ENCODE peak calls at places on chromosome 10, in nine cellular contexts. E, M, P, O, I, R, A, Y and N are unnamed samples.
A peak's percentile ranks its signal among the peaks of the same experiment; 100 is the strongest.

GRCh38 chr10:123570051-123570897 is 95.9 kb upstream of the GPR26 start:
- DNase-seq in Y (no peak), M (no peak), O (no peak), P (no peak), R (no peak), I (no peak), E (no peak), A (no peak), N (no peak)

GRCh38 chr10:51528527-51528926 is 170.9 kb downstream of the CSTF2T start:
- DNase-seq in P (no peak), I (no peak), M (no peak), R (no peak), Y (no peak), E (no peak), O (no peak), A (no peak), N (no peak)

GRCh38 chr10:26438534-26439269 is 561 bp downstream of the APBB1IP start:
- DNase-seq in R (peak; percentile 25), P (no peak), Y (peak; percentile 48), A (no peak), O (no peak), M (peak; percentile 79), E (peak; percentile 75), I (peak; percentile 15), N (no peak)

GRCh38 chr10:44860811-44861751 is 50.1 kb upstream of the TMEM72 start:
- DNase-seq in R (peak; percentile 68), Y (no peak), M (no peak), I (peak; percentile 98), E (no peak), O (no peak), A (peak; percentile 36), P (no peak), N (no peak)

GRCh38 chr10:110944997-110945396 is 25.6 kb downstream of the SHOC2 start:
- DNase-seq in E (no peak), I (no peak), Y (no peak), A (no peak), R (peak; percentile 93), M (no peak), P (no peak), O (no peak), N (no peak)

GRCh38 chr10:17123062-17123661 is 6.4 kb downstream of the CUBN start:
- DNase-seq in E (no peak), O (no peak), R (peak; percentile 77), Y (no peak), M (no peak), A (no peak), P (no peak), I (peak; percentile 91), N (no peak)

GRCh38 chr10:126235091-126235978 is 152.9 kb downstream of the ADAM12 start:
- DNase-seq in P (peak; percentile 35), A (no peak), O (no peak), I (no peak), E (no peak), M (no peak), R (no peak), Y (no peak), N (no peak)

GRCh38 chr10:103175580-103176285 is 17.3 kb downstream of the NT5C2 start:
- DNase-seq in R (no peak), A (no peak), I (no peak), P (no peak), M (no peak), E (no peak), O (no peak), Y (no peak), N (no peak)

GRCh38 chr10:133565441-133566294 is at the start of gene SYCE1:
- DNase-seq in R (peak; percentile 53), O (no peak), I (no peak), E (no peak), M (peak; percentile 86), A (no peak), P (peak; percentile 94), Y (no peak), N (no peak)

GRCh38 chr10:124074471-124075109 is 18.8 kb downstream of the CHST15 start:
- DNase-seq in P (no peak), A (no peak), Y (no peak), E (no peak), M (no peak), O (peak; percentile 45), I (no peak), R (no peak), N (peak; percentile 65)

GRCh38 chr10:128551475-128551874 is 425.3 kb upstream of the MKI67 start:
- DNase-seq in Y (no peak), P (no peak), O (no peak), I (no peak), M (no peak), A (no peak), R (no peak), E (no peak), N (no peak)

GRCh38 chr10:14023612-14024348 is 306.9 kb downstream of the FRMD4A start:
- DNase-seq in P (no peak), M (no peak), Y (no peak), R (no peak), A (no peak), O (no peak), E (no peak), I (peak; percentile 19), N (no peak)

GRCh38 chr10:14024349-14025202 is 306.1 kb downstream of the FRMD4A start:
- DNase-seq in M (no peak), P (peak; percentile 62), Y (no peak), R (no peak), A (no peak), I (no peak), E (no peak), O (no peak), N (no peak)

GRCh38 chr10:14025283-14025682 is 305.4 kb downstream of the FRMD4A start:
- DNase-seq in Y (no peak), P (no peak), M (no peak), E (no peak), R (no peak), O (no peak), I (no peak), A (no peak), N (no peak)

GRCh38 chr10:14022052-14022451 is 308.7 kb downstream of the FRMD4A start:
- DNase-seq in A (no peak), E (no peak), I (no peak), Y (no peak), P (no peak), O (no peak), M (no peak), R (no peak), N (no peak)

GRCh38 chr10:14022954-14023353 is 307.8 kb downstream of the FRMD4A start:
- DNase-seq in M (no peak), Y (no peak), P (no peak), I (peak; percentile 35), R (peak; percentile 37), O (no peak), E (no peak), A (no peak), N (no peak)
- H3K4me3 ChIP-seq in M (no peak overlapping the region), Y (no peak overlapping the region), P (no peak overlapping the region), I (no peak overlapping the region), R (no peak overlapping the region), O (no peak overlapping the region), E (peak overlapping the region; percentile 35), A (no peak overlapping the region), N (no peak overlapping the region)

DNA sequence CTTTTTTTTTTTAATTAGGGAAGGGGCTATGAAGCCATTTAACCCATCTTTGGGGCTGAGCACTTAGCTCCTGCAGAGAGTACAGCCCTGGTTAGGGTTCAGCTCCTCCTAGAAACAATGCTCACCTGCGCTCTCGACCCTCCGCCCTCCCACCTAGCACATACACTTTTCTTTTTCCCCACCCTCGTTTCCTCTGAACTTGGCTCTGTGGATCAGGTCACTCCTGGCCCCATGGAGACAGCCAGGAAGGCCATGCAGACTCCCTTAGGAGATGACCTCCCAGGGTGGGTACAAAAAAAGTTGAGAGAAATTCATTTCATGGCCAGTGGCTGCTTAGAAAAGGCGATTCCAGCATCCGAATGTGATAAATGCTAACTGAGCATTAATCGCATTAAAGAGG is 15.8 kb downstream of the PAX2 start:
- DNase-seq in M (no peak), Y (no peak), R (no peak), O (no peak), I (no peak), E (no peak), P (no peak), A (no peak), N (no peak)
- H3K4me3 ChIP-seq in M (no peak overlapping the region), Y (no peak overlapping the region), R (no peak overlapping the region), O (no peak overlapping the region), I (no peak overlapping the region), E (no peak overlapping the region), P (no peak overlapping the region), A (no peak overlapping the region), N (no peak overlapping the region)

GRCh38 chr10:131644287-131644686 is 256.5 kb upstream of the PPP2R2D start:
- DNase-seq in E (peak; percentile 70), O (no peak), R (no peak), P (no peak), Y (no peak), A (no peak), M (no peak), I (no peak), N (no peak)

GRCh38 chr10:131646551-131647525 is 254.0 kb upstream of the PPP2R2D start:
- DNase-seq in I (no peak), P (no peak), Y (no peak), E (peak; percentile 67), O (no peak), M (no peak), A (no peak), R (no peak), N (no peak)

GRCh38 chr10:131642966-131643365 is 257.8 kb upstream of the PPP2R2D start:
- DNase-seq in R (no peak), M (no peak), O (no peak), E (no peak), I (no peak), P (no peak), Y (no peak), A (no peak), N (no peak)

GRCh38 chr10:131645756-131646155 is 255.1 kb upstream of the PPP2R2D start:
- DNase-seq in Y (no peak), P (no peak), E (peak; percentile 69), I (no peak), M (peak; percentile 35), R (no peak), O (no peak), A (no peak), N (no peak)

DNA sequence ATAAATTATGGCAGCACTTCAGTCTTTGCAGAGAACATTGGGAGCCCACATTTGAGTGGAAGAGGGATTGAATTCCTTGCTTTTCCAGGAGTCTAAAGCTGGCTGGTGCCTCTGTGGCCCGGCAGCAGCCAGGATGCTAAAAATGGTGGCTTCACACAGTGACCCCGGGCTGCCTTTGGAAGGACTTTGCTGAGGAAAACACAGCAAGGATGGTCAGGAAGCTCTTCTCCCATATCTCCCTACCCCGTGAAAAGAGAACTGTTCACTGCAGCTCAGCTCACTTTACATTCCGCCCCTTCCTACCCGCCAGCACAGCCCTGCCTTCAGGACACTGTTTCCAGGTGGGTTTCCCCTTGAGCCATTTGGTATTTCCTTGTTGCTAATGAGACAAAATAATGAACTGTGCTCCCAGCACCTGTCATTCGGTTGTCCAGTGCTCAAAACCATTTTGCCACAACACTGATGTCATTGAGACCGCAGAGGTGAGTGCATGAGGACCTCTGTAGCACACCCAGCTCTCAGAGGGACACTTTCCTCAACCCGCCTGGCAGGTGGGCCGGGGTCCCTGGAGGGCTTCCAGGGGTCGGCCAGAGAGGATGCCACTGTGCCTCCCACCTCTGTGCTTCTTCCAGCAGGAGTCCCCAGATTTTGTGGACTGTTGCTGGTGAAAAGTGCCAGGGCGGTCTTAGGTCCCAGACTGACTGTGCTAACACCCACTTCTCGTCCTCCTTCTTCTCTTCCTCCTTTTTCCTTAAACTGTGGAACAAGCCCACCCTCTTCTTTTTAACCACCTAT is 255.7 kb upstream of the PPP2R2D start:
- DNase-seq in Y (no peak), E (peak; percentile 47), I (no peak), P (no peak), O (no peak), A (no peak), M (no peak), R (no peak), N (no peak)
- H3K4me3 ChIP-seq in Y (no peak overlapping the region), E (no peak overlapping the region), I (no peak overlapping the region), P (no peak overlapping the region), O (no peak overlapping the region), A (no peak overlapping the region), M (no peak overlapping the region), R (no peak overlapping the region), N (no peak overlapping the region)

GRCh38 chr10:71359364-71360046 is 37.2 kb upstream of the CDH23 start:
- DNase-seq in E (no peak), Y (no peak), A (no peak), O (no peak), P (peak; percentile 59), I (no peak), R (peak; percentile 34), M (no peak), N (no peak)
- H3K4me3 ChIP-seq in E (no peak overlapping the region), Y (no peak overlapping the region), A (no peak overlapping the region), O (no peak overlapping the region), P (no peak overlapping the region), I (no peak overlapping the region), R (no peak overlapping the region), M (no peak overlapping the region), N (no peak overlapping the region)